ENCODE peak calls at places on chromosomes 6 and 20, in eight cellular contexts. One of them, this sample, is unnamed.

GRCh38 chr20:4490595-4491280 is 231.0 kb upstream of the PRND start:
- DNase-seq in tibial artery: no peak
- DNase-seq in stomach: no peak
- DNase-seq in mucosa of descending colon: no peak
- DNase-seq in fibroblast of mammary gland: peak; percentile 47
- DNase-seq in fibroblast of pulmonary artery: peak; percentile 48
- DNase-seq in omental fat pad: no peak
- DNase-seq in right atrium auricular region: no peak
- DNase-seq in this sample: no peak

GRCh38 chr6:126140015-126140414 is 153.7 kb downstream of the TRMT11 start:
- DNase-seq in tibial artery: no peak
- DNase-seq in stomach: no peak
- DNase-seq in mucosa of descending colon: no peak
- DNase-seq in fibroblast of mammary gland: no peak
- DNase-seq in fibroblast of pulmonary artery: no peak
- DNase-seq in omental fat pad: no peak
- DNase-seq in right atrium auricular region: no peak
- DNase-seq in this sample: no peak

GRCh38 chr6:41732601-41733348 is 2.6 kb downstream of the TFEB start:
- DNase-seq in tibial artery: no peak
- DNase-seq in stomach: peak; percentile 41
- DNase-seq in mucosa of descending colon: peak; percentile 62
- DNase-seq in fibroblast of mammary gland: no peak
- DNase-seq in fibroblast of pulmonary artery: no peak
- DNase-seq in omental fat pad: no peak
- DNase-seq in right atrium auricular region: no peak
- DNase-seq in this sample: no peak

GRCh38 chr6:144197919-144198318 is 47.6 kb downstream of the STX11 start:
- DNase-seq in tibial artery: no peak
- DNase-seq in stomach: no peak
- DNase-seq in mucosa of descending colon: no peak
- DNase-seq in fibroblast of mammary gland: no peak
- DNase-seq in fibroblast of pulmonary artery: no peak
- DNase-seq in omental fat pad: no peak
- DNase-seq in right atrium auricular region: no peak
- DNase-seq in this sample: no peak

GRCh38 chr6:30981942-30982772 is 1.4 kb upstream of the MUC21 start:
- DNase-seq in tibial artery: no peak
- DNase-seq in stomach: peak; percentile 52
- DNase-seq in mucosa of descending colon: no peak
- DNase-seq in fibroblast of mammary gland: peak; percentile 84
- DNase-seq in fibroblast of pulmonary artery: peak; percentile 79
- DNase-seq in omental fat pad: no peak
- DNase-seq in right atrium auricular region: no peak
- DNase-seq in this sample: no peak

GRCh38 chr6:146931214-146931613 is 273.0 kb upstream of the STXBP5 start:
- DNase-seq in tibial artery: no peak
- DNase-seq in stomach: no peak
- DNase-seq in mucosa of descending colon: no peak
- DNase-seq in fibroblast of mammary gland: peak; percentile 18
- DNase-seq in fibroblast of pulmonary artery: no peak
- DNase-seq in omental fat pad: no peak
- DNase-seq in right atrium auricular region: no peak
- DNase-seq in this sample: no peak

GRCh38 chr6:43939281-43940070 is 169.5 kb downstream of the VEGFA start:
- DNase-seq in tibial artery: peak; percentile 62
- DNase-seq in stomach: peak; percentile 25
- DNase-seq in mucosa of descending colon: no peak
- DNase-seq in fibroblast of mammary gland: no peak
- DNase-seq in fibroblast of pulmonary artery: no peak
- DNase-seq in omental fat pad: no peak
- DNase-seq in right atrium auricular region: no peak
- DNase-seq in this sample: peak; percentile 79

GRCh38 chr6:62623851-62624532 is 338.0 kb upstream of the KHDRBS2 start:
- DNase-seq in tibial artery: no peak
- DNase-seq in stomach: no peak
- DNase-seq in mucosa of descending colon: no peak
- DNase-seq in fibroblast of mammary gland: no peak
- DNase-seq in fibroblast of pulmonary artery: no peak
- DNase-seq in omental fat pad: no peak
- DNase-seq in right atrium auricular region: no peak
- DNase-seq in this sample: no peak

GRCh38 chr6:35512740-35513139 is at the start of gene TULP1:
- DNase-seq in tibial artery: no peak
- DNase-seq in stomach: no peak
- DNase-seq in mucosa of descending colon: no peak
- DNase-seq in fibroblast of mammary gland: no peak
- DNase-seq in fibroblast of pulmonary artery: no peak
- DNase-seq in omental fat pad: no peak
- DNase-seq in right atrium auricular region: no peak
- DNase-seq in this sample: no peak

GRCh38 chr20:856361-856775 is 22.9 kb downstream of the FAM110A start:
- DNase-seq in tibial artery: no peak
- DNase-seq in stomach: no peak
- DNase-seq in mucosa of descending colon: no peak
- DNase-seq in fibroblast of mammary gland: peak; percentile 68
- DNase-seq in fibroblast of pulmonary artery: peak; percentile 68
- DNase-seq in omental fat pad: no peak
- DNase-seq in right atrium auricular region: no peak
- DNase-seq in this sample: no peak

GRCh38 chr20:24955045-24955444 is 6.0 kb downstream of the CST7 start:
- DNase-seq in tibial artery: no peak
- DNase-seq in stomach: peak; percentile 20
- DNase-seq in mucosa of descending colon: no peak
- DNase-seq in fibroblast of mammary gland: no peak
- DNase-seq in fibroblast of pulmonary artery: no peak
- DNase-seq in omental fat pad: no peak
- DNase-seq in right atrium auricular region: no peak
- DNase-seq in this sample: no peak

GRCh38 chr20:46129955-46130481 is 11.9 kb downstream of the CD40 start:
- DNase-seq in tibial artery: no peak
- DNase-seq in stomach: no peak
- DNase-seq in mucosa of descending colon: no peak
- DNase-seq in fibroblast of mammary gland: no peak
- DNase-seq in fibroblast of pulmonary artery: no peak
- DNase-seq in omental fat pad: no peak
- DNase-seq in right atrium auricular region: no peak
- DNase-seq in this sample: no peak

GRCh38 chr6:25410102-25410501 is 130.9 kb downstream of the CARMIL1 start:
- DNase-seq in tibial artery: no peak
- DNase-seq in stomach: no peak
- DNase-seq in mucosa of descending colon: no peak
- DNase-seq in fibroblast of mammary gland: no peak
- DNase-seq in fibroblast of pulmonary artery: peak; percentile 8
- DNase-seq in omental fat pad: no peak
- DNase-seq in right atrium auricular region: no peak
- DNase-seq in this sample: no peak

GRCh38 chr6:140073456-140073855 is 699.0 kb upstream of the CITED2 start:
- DNase-seq in tibial artery: no peak
- DNase-seq in stomach: no peak
- DNase-seq in mucosa of descending colon: no peak
- DNase-seq in fibroblast of mammary gland: peak; percentile 95
- DNase-seq in fibroblast of pulmonary artery: peak; percentile 96
- DNase-seq in omental fat pad: no peak
- DNase-seq in right atrium auricular region: no peak
- DNase-seq in this sample: no peak

GRCh38 chr20:34537651-34538050 is 20.9 kb upstream of the MAP1LC3A start:
- DNase-seq in tibial artery: no peak
- DNase-seq in stomach: no peak
- DNase-seq in mucosa of descending colon: peak; percentile 46
- DNase-seq in fibroblast of mammary gland: no peak
- DNase-seq in fibroblast of pulmonary artery: no peak
- DNase-seq in omental fat pad: no peak
- DNase-seq in right atrium auricular region: no peak
- DNase-seq in this sample: no peak

GRCh38 chr20:34535301-34535840 is 19.1 kb downstream of the DYNLRB1 start:
- DNase-seq in tibial artery: no peak
- DNase-seq in stomach: no peak
- DNase-seq in mucosa of descending colon: peak; percentile 10
- DNase-seq in fibroblast of mammary gland: no peak
- DNase-seq in fibroblast of pulmonary artery: no peak
- DNase-seq in omental fat pad: no peak
- DNase-seq in right atrium auricular region: no peak
- DNase-seq in this sample: no peak

GRCh38 chr20:34538671-34539123 is 19.8 kb upstream of the MAP1LC3A start:
- DNase-seq in tibial artery: no peak
- DNase-seq in stomach: peak; percentile 60
- DNase-seq in mucosa of descending colon: peak; percentile 50
- DNase-seq in fibroblast of mammary gland: peak; percentile 66
- DNase-seq in fibroblast of pulmonary artery: peak; percentile 71
- DNase-seq in omental fat pad: no peak
- DNase-seq in right atrium auricular region: no peak
- DNase-seq in this sample: no peak

GRCh38 chr20:34534391-34535165 is 18.4 kb downstream of the DYNLRB1 start:
- DNase-seq in tibial artery: peak; percentile 11
- DNase-seq in stomach: no peak
- DNase-seq in mucosa of descending colon: peak; percentile 23
- DNase-seq in fibroblast of mammary gland: no peak
- DNase-seq in fibroblast of pulmonary artery: no peak
- DNase-seq in omental fat pad: no peak
- DNase-seq in right atrium auricular region: no peak
- DNase-seq in this sample: no peak

DNA sequence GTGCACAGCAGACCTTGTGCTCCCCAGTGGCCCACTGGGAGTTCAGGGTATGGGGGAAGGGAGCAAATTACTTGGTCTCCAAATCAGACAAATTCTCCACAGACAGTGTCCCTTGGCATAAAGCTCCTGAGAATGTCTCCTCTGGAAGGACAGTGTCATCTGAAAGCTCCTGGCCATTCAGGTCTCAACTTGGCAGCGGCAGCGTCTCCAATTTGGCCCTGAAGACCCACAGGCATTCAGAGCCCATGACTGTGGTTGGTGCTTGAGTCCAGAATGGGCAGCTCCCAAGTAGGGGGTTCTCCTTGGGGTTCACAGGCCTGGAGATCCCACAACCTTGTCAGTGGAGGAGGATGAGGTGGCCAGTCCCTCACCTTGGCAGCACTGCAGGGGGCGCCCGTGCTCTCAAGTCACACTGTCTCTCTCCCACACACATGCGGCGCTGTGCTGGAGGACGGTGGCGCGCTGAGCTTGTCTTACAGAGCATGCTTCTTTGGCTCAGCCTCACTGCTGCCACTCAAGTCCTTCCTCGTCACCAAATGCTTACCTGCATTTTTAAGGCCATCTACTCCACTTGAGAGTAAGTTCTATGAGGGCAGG is 20.7 kb downstream of the DYNLRB1 start:
- DNase-seq in tibial artery: no peak
- DNase-seq in stomach: peak; percentile 73
- DNase-seq in mucosa of descending colon: peak; percentile 58
- DNase-seq in fibroblast of mammary gland: peak; percentile 51
- DNase-seq in fibroblast of pulmonary artery: peak; percentile 49
- DNase-seq in omental fat pad: no peak
- DNase-seq in right atrium auricular region: no peak
- DNase-seq in this sample: no peak
- TF ChIP-seq CTCF in tibial artery: peak; percentile 12
- TF ChIP-seq CTCF in stomach: peak; percentile 29
- TF ChIP-seq CTCF in mucosa of descending colon: no peak
- TF ChIP-seq CTCF in fibroblast of mammary gland: peak; percentile 47
- TF ChIP-seq CTCF in fibroblast of pulmonary artery: peak; percentile 46
- TF ChIP-seq CTCF in omental fat pad: no peak
- TF ChIP-seq CTCF in right atrium auricular region: no peak
- TF ChIP-seq CTCF in this sample: no peak

DNA sequence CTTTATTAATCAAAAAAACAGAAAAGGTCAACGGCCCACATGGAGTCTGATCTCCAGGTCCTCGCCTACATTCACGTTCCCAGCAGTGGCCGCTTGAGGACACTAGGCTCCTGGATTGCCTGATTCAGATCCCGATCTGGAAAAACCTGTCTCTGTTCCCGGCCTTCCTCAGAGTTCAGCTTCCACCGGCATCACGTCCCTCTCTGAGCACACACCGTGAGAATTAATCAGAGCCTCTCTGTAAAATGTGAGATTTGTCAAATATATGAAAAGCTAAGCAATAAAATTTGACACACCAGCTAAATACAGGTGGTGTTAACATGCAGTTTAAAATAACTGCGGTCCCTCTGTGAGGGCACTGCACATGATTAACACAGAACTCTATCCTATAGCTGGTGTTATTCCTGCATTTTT is 122.8 kb upstream of the COL21A1 start:
- DNase-seq in tibial artery: peak; percentile 86
- DNase-seq in stomach: peak; percentile 74
- DNase-seq in mucosa of descending colon: no peak
- DNase-seq in fibroblast of mammary gland: peak; percentile 83
- DNase-seq in fibroblast of pulmonary artery: peak; percentile 56
- DNase-seq in omental fat pad: no peak
- DNase-seq in right atrium auricular region: peak; percentile 76
- DNase-seq in this sample: no peak
- TF ChIP-seq CTCF in tibial artery: peak; percentile 73
- TF ChIP-seq CTCF in stomach: peak; percentile 56
- TF ChIP-seq CTCF in mucosa of descending colon: peak; percentile 39
- TF ChIP-seq CTCF in fibroblast of mammary gland: peak; percentile 96
- TF ChIP-seq CTCF in fibroblast of pulmonary artery: peak; percentile 36
- TF ChIP-seq CTCF in omental fat pad: no peak
- TF ChIP-seq CTCF in right atrium auricular region: peak; percentile 22
- TF ChIP-seq CTCF in this sample: peak; percentile 62

GRCh38 chr20:52103469-52103910 is 88.1 kb downstream of the ZFP64 start:
- DNase-seq in tibial artery: no peak
- DNase-seq in stomach: no peak
- DNase-seq in mucosa of descending colon: no peak
- DNase-seq in fibroblast of mammary gland: peak; percentile 36
- DNase-seq in fibroblast of pulmonary artery: peak; percentile 23
- DNase-seq in omental fat pad: no peak
- DNase-seq in right atrium auricular region: no peak
- DNase-seq in this sample: no peak

GRCh38 chr20:52105045-52105572 is 86.5 kb downstream of the ZFP64 start:
- DNase-seq in tibial artery: no peak
- DNase-seq in stomach: no peak
- DNase-seq in mucosa of descending colon: no peak
- DNase-seq in fibroblast of mammary gland: peak; percentile 28
- DNase-seq in fibroblast of pulmonary artery: peak; percentile 47
- DNase-seq in omental fat pad: no peak
- DNase-seq in right atrium auricular region: no peak
- DNase-seq in this sample: peak; percentile 84

GRCh38 chr20:52103911-52104545 is 87.6 kb downstream of the ZFP64 start:
- DNase-seq in tibial artery: no peak
- DNase-seq in stomach: no peak
- DNase-seq in mucosa of descending colon: no peak
- DNase-seq in fibroblast of mammary gland: peak; percentile 13
- DNase-seq in fibroblast of pulmonary artery: peak; percentile 11
- DNase-seq in omental fat pad: no peak
- DNase-seq in right atrium auricular region: no peak
- DNase-seq in this sample: no peak

GRCh38 chr20:52104546-52105044 is 87.0 kb downstream of the ZFP64 start:
- DNase-seq in tibial artery: no peak
- DNase-seq in stomach: no peak
- DNase-seq in mucosa of descending colon: no peak
- DNase-seq in fibroblast of mammary gland: peak; percentile 18
- DNase-seq in fibroblast of pulmonary artery: peak; percentile 13
- DNase-seq in omental fat pad: no peak
- DNase-seq in right atrium auricular region: no peak
- DNase-seq in this sample: no peak

GRCh38 chr20:52105573-52106422 is 85.8 kb downstream of the ZFP64 start:
- DNase-seq in tibial artery: no peak
- DNase-seq in stomach: no peak
- DNase-seq in mucosa of descending colon: no peak
- DNase-seq in fibroblast of mammary gland: peak; percentile 49
- DNase-seq in fibroblast of pulmonary artery: peak; percentile 40
- DNase-seq in omental fat pad: no peak
- DNase-seq in right atrium auricular region: no peak
- DNase-seq in this sample: no peak
- TF ChIP-seq CTCF in tibial artery: no peak
- TF ChIP-seq CTCF in stomach: no peak
- TF ChIP-seq CTCF in mucosa of descending colon: no peak
- TF ChIP-seq CTCF in fibroblast of mammary gland: peak; percentile 24
- TF ChIP-seq CTCF in fibroblast of pulmonary artery: peak; percentile 29
- TF ChIP-seq CTCF in omental fat pad: no peak
- TF ChIP-seq CTCF in right atrium auricular region: no peak
- TF ChIP-seq CTCF in this sample: peak; percentile 48

GRCh38 chr6:33172307-33173227 is 19.7 kb downstream of the COL11A2 start:
- DNase-seq in tibial artery: no peak
- DNase-seq in stomach: no peak
- DNase-seq in mucosa of descending colon: no peak
- DNase-seq in fibroblast of mammary gland: peak; percentile 31
- DNase-seq in fibroblast of pulmonary artery: peak; percentile 41
- DNase-seq in omental fat pad: no peak
- DNase-seq in right atrium auricular region: no peak
- DNase-seq in this sample: no peak
- TF ChIP-seq CTCF in tibial artery: no peak
- TF ChIP-seq CTCF in stomach: peak; percentile 47
- TF ChIP-seq CTCF in mucosa of descending colon: peak; percentile 15
- TF ChIP-seq CTCF in fibroblast of mammary gland: peak; percentile 50
- TF ChIP-seq CTCF in fibroblast of pulmonary artery: peak; percentile 64
- TF ChIP-seq CTCF in omental fat pad: no peak
- TF ChIP-seq CTCF in right atrium auricular region: no peak
- TF ChIP-seq CTCF in this sample: peak; percentile 58